ENCODE peak calls at places on chromosomes 1 and 21, in ten cellular contexts. Q, A, O, Z, V, I, W, B, H and G are unnamed samples.

GRCh38 chr1:59500970-59501742 is 204.3 kb downstream of the FGGY start:
- DNase-seq in W (no peak), Q (no peak), B (no peak), H (no peak), V (peak; percentile 16), O (no peak), I (no peak), Z (no peak), A (no peak), G (no peak)

GRCh38 chr1:2170211-2170610 is 24.4 kb downstream of the FAAP20 start:
- DNase-seq in V (no peak), O (no peak), Z (no peak), W (peak; percentile 61), B (no peak), A (no peak), Q (no peak), H (no peak), I (no peak), G (no peak)

GRCh38 chr21:41170442-41170841 is 2.5 kb downstream of the BACE2 start:
- DNase-seq in A (no peak), Q (peak; percentile 56), B (no peak), I (no peak), H (no peak), V (peak; percentile 57), O (peak; percentile 45), W (peak; percentile 25), Z (peak; percentile 23), G (no peak)

GRCh38 chr1:235160395-235160964 is 570 bp downstream of the RBM34 start:
- DNase-seq in V (peak; percentile 71), H (no peak), O (no peak), Q (no peak), I (no peak), Z (peak; percentile 67), W (peak; percentile 70), A (no peak), B (no peak), G (no peak)

GRCh38 chr1:41498809-41499208 is 14.3 kb upstream of the EDN2 start:
- DNase-seq in H (no peak), B (peak; percentile 80), Q (no peak), W (peak; percentile 88), O (no peak), I (no peak), Z (peak; percentile 77), A (no peak), V (peak; percentile 60), G (no peak)

GRCh38 chr1:190436615-190437014 is 41.0 kb downstream of the BRINP3 start:
- DNase-seq in I (no peak), A (no peak), H (no peak), V (peak; percentile 47), O (peak; percentile 15), Z (peak; percentile 70), B (no peak), W (no peak), Q (peak; percentile 17), G (no peak)

GRCh38 chr1:229323885-229324553 is 18.8 kb downstream of the CCSAP start:
- DNase-seq in I (no peak), B (no peak), W (no peak), O (no peak), Q (no peak), V (no peak), A (no peak), H (no peak), Z (no peak), G (no peak)

GRCh38 chr1:227886503-227886961 is 61.2 kb downstream of the WNT9A start:
- DNase-seq in A (no peak), W (no peak), O (no peak), Z (no peak), B (no peak), H (peak; percentile 71), I (no peak), Q (no peak), V (no peak), G (no peak)

GRCh38 chr1:8902765-8903164 is 24.3 kb upstream of the ENO1 start:
- DNase-seq in O (peak; percentile 23), V (peak; percentile 47), Q (no peak), Z (no peak), I (no peak), A (no peak), H (no peak), B (no peak), W (peak; percentile 72), G (no peak)

GRCh38 chr1:174964261-174964984 is 35.3 kb upstream of the CACYBP start:
- DNase-seq in Q (no peak), Z (no peak), W (peak; percentile 29), H (no peak), V (peak; percentile 62), I (no peak), A (no peak), B (peak; percentile 17), O (peak; percentile 90), G (no peak)

GRCh38 chr1:158067651-158068050 is 74.2 kb downstream of the KIRREL1 start:
- DNase-seq in B (peak; percentile 17), Z (peak; percentile 58), A (no peak), I (no peak), H (no peak), V (peak; percentile 48), Q (no peak), W (peak; percentile 77), O (no peak), G (no peak)

GRCh38 chr1:206445116-206445515 is 25.2 kb upstream of the IKBKE start:
- DNase-seq in Q (no peak), O (no peak), A (no peak), Z (peak; percentile 70), H (peak; percentile 84), V (no peak), B (no peak), I (no peak), W (peak; percentile 45), G (no peak)

GRCh38 chr1:87720561-87720960 is 391.9 kb downstream of the LMO4 start:
- DNase-seq in A (no peak), I (no peak), Q (no peak), V (no peak), Z (no peak), H (no peak), O (no peak), W (no peak), B (no peak), G (no peak)

GRCh38 chr1:193700710-193701355 is 514.4 kb upstream of the B3GALT2 start:
- DNase-seq in H (no peak), W (no peak), A (no peak), I (no peak), V (peak; percentile 45), O (no peak), B (no peak), Z (peak; percentile 26), Q (peak; percentile 28), G (peak; percentile 34)

GRCh38 chr1:152506899-152507498 is 3.6 kb upstream of the LCE5A start:
- DNase-seq in A (no peak), H (no peak), Q (no peak), W (no peak), O (no peak), V (no peak), I (no peak), B (no peak), Z (no peak), G (no peak)
- TF ChIP-seq CTCF in A (no peak), H (no peak), Q (no peak), W (no peak), O (no peak), V (no peak), I (no peak), B (no peak), Z (no peak), G (no peak)

GRCh38 chr1:214523124-214523824 is 28.1 kb downstream of the PTPN14 start:
- DNase-seq in Z (no peak), Q (no peak), W (no peak), B (no peak), H (no peak), I (no peak), O (no peak), V (no peak), A (no peak), G (no peak)

GRCh38 chr1:214520544-214521165 is 30.7 kb downstream of the PTPN14 start:
- DNase-seq in Z (no peak), B (no peak), I (no peak), H (no peak), O (no peak), W (no peak), V (no peak), Q (no peak), A (no peak), G (no peak)

GRCh38 chr1:214524824-214525223 is 26.6 kb downstream of the PTPN14 start:
- DNase-seq in W (peak; percentile 56), Q (no peak), B (no peak), A (no peak), I (no peak), V (peak; percentile 73), H (no peak), O (no peak), Z (peak; percentile 65), G (no peak)

GRCh38 chr1:214525535-214526019 is 25.8 kb downstream of the PTPN14 start:
- DNase-seq in H (no peak), V (no peak), Z (peak; percentile 41), W (peak; percentile 34), I (no peak), B (no peak), O (no peak), A (no peak), Q (no peak), G (no peak)
- H3K4me3 ChIP-seq in H (no peak overlapping the region), V (no peak overlapping the region), Z (no peak overlapping the region), W (no peak overlapping the region), I (no peak overlapping the region), B (no peak overlapping the region), O (no peak overlapping the region), A (no peak overlapping the region), Q (no peak overlapping the region), G (no peak overlapping the region)

GRCh38 chr1:97806996-97807395 is 113.8 kb downstream of the DPYD start:
- DNase-seq in B (no peak), Q (no peak), Z (peak; percentile 23), A (no peak), V (peak; percentile 23), H (no peak), O (no peak), I (no peak), W (peak; percentile 61), G (no peak)
- TF ChIP-seq CTCF in B (no peak), Q (no peak), Z (no peak), A (no peak), V (no peak), H (no peak), O (no peak), I (no peak), W (no peak), G (no peak)

GRCh38 chr1:155127105-155127671 is 488 bp upstream of the EFNA1 start:
- DNase-seq in V (peak; percentile 82), W (peak; percentile 16), I (peak; percentile 34), H (peak; percentile 79), O (peak; percentile 41), B (peak; percentile 61), A (peak; percentile 86), Q (no peak), Z (peak; percentile 66), G (no peak)

GRCh38 chr1:155125511-155125945 is 2.1 kb upstream of the EFNA1 start:
- DNase-seq in A (peak; percentile 34), H (no peak), W (no peak), Z (no peak), O (no peak), B (no peak), I (no peak), V (no peak), Q (no peak), G (no peak)

GRCh38 chr1:155124503-155125463 is 2.9 kb upstream of the EFNA1 start:
- DNase-seq in H (no peak), O (no peak), A (no peak), Z (no peak), B (no peak), V (peak; percentile 50), I (no peak), W (no peak), Q (no peak), G (no peak)

GRCh38 chr1:155126494-155127104 is 1.1 kb upstream of the EFNA1 start:
- DNase-seq in H (no peak), V (peak; percentile 54), W (peak; percentile 14), Q (no peak), I (peak; percentile 42), Z (peak; percentile 39), A (peak; percentile 59), O (peak; percentile 41), B (no peak), G (no peak)

GRCh38 chr1:155125946-155126493 is 1.7 kb upstream of the EFNA1 start:
- DNase-seq in O (peak; percentile 37), Z (peak; percentile 35), V (peak; percentile 76), A (peak; percentile 82), I (no peak), W (peak; percentile 3), Q (no peak), B (no peak), H (peak; percentile 72), G (no peak)
- H3K4me3 ChIP-seq in O (no peak overlapping the region), Z (no peak overlapping the region), V (peak overlapping the region; percentile 59), A (peak overlapping the region; percentile 75), I (no peak overlapping the region), W (peak overlapping the region; percentile 17), Q (peak overlapping the region; percentile 55), B (no peak overlapping the region), H (peak overlapping the region; percentile 61), G (no peak overlapping the region)